ENCODE peak calls at places on chromosomes 2 and 18, in six cellular contexts. E is germinal center; R is activated CD4-positive, alpha-beta T cell treated with anti-CD3 and anti-CD28 coated beads, Interleukin-2, amount 50 U/mL, for 48 hours; Q is heart left ventricle; S is NAMALWA; W is CD4-positive, alpha-beta T cell. K is an unnamed sample.

GRCh38 chr2:44016282-44016681 is 20.5 kb upstream of the LRPPRC start:
- DNase-seq in W (peak; percentile 21), R (peak; percentile 48), S (peak; percentile 51), Q (no peak), E (no peak), K (peak; percentile 90)

GRCh38 chr2:102839668-102840388 is 78.0 kb downstream of the TMEM182 start:
- DNase-seq in E (peak; percentile 30), W (no peak), S (peak; percentile 55), Q (no peak), R (peak; percentile 38), K (peak; percentile 67)

GRCh38 chr2:85591563-85591962 is 4.0 kb upstream of the RNF181 start:
- DNase-seq in W (no peak), Q (no peak), S (no peak), R (no peak), E (no peak), K (no peak)

GRCh38 chr18:74204543-74205152 is 56.3 kb downstream of the TIMM21 start:
- DNase-seq in W (no peak), S (no peak), R (no peak), Q (no peak), E (no peak), K (no peak)

GRCh38 chr2:233209117-233209977 is 42.1 kb upstream of the ATG16L1 start:
- DNase-seq in R (no peak), W (no peak), Q (no peak), E (no peak), S (no peak), K (peak; percentile 26)

GRCh38 chr18:74942319-74942910 is 266.5 kb downstream of the PTGR3 start:
- DNase-seq in Q (no peak), E (peak; percentile 5), W (peak; percentile 7), R (peak; percentile 31), S (no peak), K (no peak)

GRCh38 chr2:183671233-183671632 is 547.0 kb downstream of the NUP35 start:
- DNase-seq in W (no peak), S (no peak), Q (no peak), R (no peak), E (no peak), K (no peak)

GRCh38 chr2:52919668-52920067 is 847.9 kb upstream of the CHAC2 start:
- DNase-seq in R (no peak), W (no peak), S (no peak), E (no peak), Q (no peak), K (no peak)

GRCh38 chr18:21703241-21703820 is 1.2 kb downstream of the ABHD3 start:
- DNase-seq in Q (no peak), W (no peak), E (peak; percentile 63), S (peak; percentile 74), R (peak; percentile 24), K (no peak)

GRCh38 chr18:21745234-21745633 is 4.6 kb downstream of the MIB1 start:
- DNase-seq in Q (no peak), S (peak; percentile 23), R (no peak), E (no peak), W (no peak), K (no peak)

GRCh38 chr2:109031481-109032228 is 42.6 kb upstream of the EDAR start:
- DNase-seq in S (no peak), R (peak; percentile 64), Q (peak; percentile 75), W (peak; percentile 64), E (peak; percentile 32), K (peak; percentile 94)

GRCh38 chr2:181305151-181306123 is 151.7 kb upstream of the ITGA4 start:
- DNase-seq in Q (no peak), S (peak; percentile 85), W (peak; percentile 22), R (peak; percentile 45), E (peak; percentile 24), K (peak; percentile 32)

GRCh38 chr2:209830722-209831465 is 59.3 kb downstream of the UNC80 start:
- DNase-seq in Q (no peak), S (no peak), R (no peak), W (no peak), E (no peak), K (no peak)

GRCh38 chr2:195094330-195094729 is 562.7 kb upstream of the SLC39A10 start:
- DNase-seq in W (no peak), S (no peak), R (no peak), E (no peak), Q (no peak), K (no peak)

GRCh38 chr2:48940606-48941005 is 185.1 kb upstream of the LHCGR start:
- DNase-seq in Q (no peak), R (no peak), W (no peak), E (no peak), S (no peak), K (peak; percentile 51)

GRCh38 chr2:83650897-83651296 is 808.2 kb downstream of the SUCLG1 start:
- DNase-seq in W (no peak), S (no peak), R (no peak), Q (no peak), E (no peak), K (no peak)

GRCh38 chr2:74441690-74442482 is at the start of gene RTKN:
- DNase-seq in W (no peak), R (peak; percentile 40), S (no peak), E (no peak), Q (no peak), K (peak; percentile 85)

GRCh38 chr2:138979131-138979530 is 198.9 kb upstream of the NXPH2 start:
- DNase-seq in Q (no peak), E (no peak), S (no peak), R (no peak), W (no peak), K (no peak)

GRCh38 chr2:158931577-158931976 is 36.9 kb upstream of the TANC1 start:
- DNase-seq in S (no peak), W (no peak), E (no peak), R (no peak), Q (no peak), K (no peak)

GRCh38 chr18:44852818-44853217 is 172.1 kb downstream of the SETBP1 start:
- DNase-seq in Q (no peak), W (no peak), R (no peak), E (no peak), S (no peak), K (no peak)

GRCh38 chr2:226694142-226694541 is 105.5 kb downstream of the IRS1 start:
- DNase-seq in W (no peak), R (no peak), Q (no peak), E (no peak), S (no peak), K (no peak)

GRCh38 chr2:185583058-185583816 is 155.4 kb upstream of the FSIP2 start:
- DNase-seq in R (no peak), Q (no peak), W (no peak), S (no peak), E (no peak), K (no peak)

GRCh38 chr18:52394602-52395001 is 54.6 kb downstream of the DCC start:
- DNase-seq in Q (no peak), R (no peak), W (no peak), E (no peak), S (no peak), K (no peak)

GRCh38 chr2:70686577-70687460 is 81.2 kb downstream of the ADD2 start:
- DNase-seq in W (no peak), R (peak; percentile 39), Q (no peak), S (peak; percentile 3), E (no peak), K (peak; percentile 35)

GRCh38 chr18:35267161-35267651 is 22.8 kb downstream of the ZSCAN30 start:
- DNase-seq in E (peak; percentile 68), R (peak; percentile 63), Q (peak; percentile 89), W (peak; percentile 55), S (no peak), K (peak; percentile 96)

GRCh38 chr2:28665041-28665704 is 86.5 kb upstream of the PPP1CB start:
- DNase-seq in R (no peak), Q (peak; percentile 84), E (no peak), S (no peak), W (no peak), K (peak; percentile 84)

GRCh38 chr18:34976534-34976898 is 64.7 kb upstream of the MAPRE2 start:
- DNase-seq in S (no peak), Q (no peak), W (no peak), E (no peak), R (no peak), K (no peak)